ENCODE peak calls at places on chromosomes 13 and 19, in nine cellular contexts. I, A, L, V, N, W, G, Q and S are unnamed samples.

GRCh38 chr19:4390017-4390861 is 10.1 kb downstream of the SH3GL1 start:
- ATAC-seq in A (no peak), G (no peak), W (no peak), V (peak; percentile 64), L (peak; percentile 39), I (peak; percentile 63), Q (peak; percentile 40), N (peak; percentile 40), S (no peak)

GRCh38 chr19:50894478-50895356 is 16.5 kb downstream of the KLK4 start:
- ATAC-seq in I (no peak), N (no peak), A (no peak), Q (no peak), L (no peak), W (no peak), G (no peak), V (no peak), S (no peak)

GRCh38 chr13:92224825-92225224 is 826.4 kb downstream of the GPC5 start:
- ATAC-seq in A (no peak), I (no peak), G (no peak), V (no peak), L (no peak), N (no peak), W (no peak), Q (no peak), S (no peak)

GRCh38 chr19:17775991-17776803 is 18.7 kb upstream of the B3GNT3 start:
- ATAC-seq in N (no peak), G (no peak), Q (no peak), L (no peak), A (peak; percentile 86), V (peak; percentile 69), I (peak; percentile 5), W (peak; percentile 80), S (peak; percentile 93)

GRCh38 chr13:111409413-111409812 is 89.0 kb downstream of the TEX29 start:
- ATAC-seq in N (no peak), W (no peak), V (no peak), G (no peak), I (no peak), L (no peak), A (no peak), Q (no peak), S (no peak)

GRCh38 chr13:47110833-47111240 is 214.0 kb upstream of the HTR2A start:
- ATAC-seq in A (no peak), W (no peak), V (no peak), I (no peak), G (no peak), N (no peak), Q (no peak), L (no peak), S (peak; percentile 43)

GRCh38 chr19:15212682-15213081 is 11.9 kb upstream of the NOTCH3 start:
- ATAC-seq in Q (no peak), G (no peak), I (no peak), V (peak; percentile 41), N (peak; percentile 44), L (no peak), W (no peak), A (no peak), S (no peak)

GRCh38 chr19:16682539-16682938 is 21.6 kb downstream of the TMEM38A start:
- ATAC-seq in W (no peak), L (no peak), Q (no peak), V (no peak), N (no peak), A (no peak), I (no peak), G (no peak), S (no peak)

GRCh38 chr13:113186061-113186900 is 22.2 kb downstream of the PCID2 start:
- ATAC-seq in A (peak; percentile 98), G (peak; percentile 45), V (peak; percentile 31), L (no peak), Q (no peak), W (peak; percentile 55), I (no peak), N (no peak), S (no peak)

GRCh38 chr13:113000575-113000974 is 31.6 kb downstream of the MCF2L start:
- ATAC-seq in I (peak; percentile 13), N (no peak), L (no peak), W (no peak), V (no peak), A (no peak), G (no peak), Q (no peak), S (no peak)

GRCh38 chr13:102318233-102318632 is 83.6 kb downstream of the FGF14 start:
- ATAC-seq in N (no peak), I (peak; percentile 11), A (no peak), Q (peak; percentile 27), W (no peak), L (peak; percentile 45), V (no peak), G (no peak), S (no peak)

GRCh38 chr19:14337510-14337909 is 43.7 kb upstream of the ADGRE5 start:
- ATAC-seq in V (peak; percentile 68), I (no peak), G (peak; percentile 58), L (no peak), W (peak; percentile 65), Q (no peak), A (peak; percentile 65), N (no peak), S (no peak)

GRCh38 chr19:2327773-2328400 is 499 bp downstream of the LSM7 start:
- ATAC-seq in N (peak; percentile 32), Q (no peak), A (peak; percentile 72), G (peak; percentile 73), I (peak; percentile 38), V (peak; percentile 71), W (peak; percentile 69), L (peak; percentile 25), S (peak; percentile 59)

GRCh38 chr13:98965325-98965724 is 12.5 kb downstream of the DOCK9 start:
- ATAC-seq in W (no peak), L (no peak), Q (no peak), I (no peak), N (no peak), G (no peak), V (no peak), A (no peak), S (no peak)

GRCh38 chr13:59352600-59352999 is 811.1 kb downstream of the DIAPH3 start:
- ATAC-seq in L (no peak), W (no peak), I (no peak), Q (no peak), V (no peak), A (no peak), N (no peak), G (no peak), S (no peak)

GRCh38 chr13:49927755-49928154 is 8.4 kb downstream of the SPRYD7 start:
- ATAC-seq in V (no peak), A (no peak), Q (no peak), I (no peak), L (no peak), N (no peak), G (no peak), W (no peak), S (no peak)

GRCh38 chr13:53064721-53065120 is 36.1 kb downstream of the OLFM4 start:
- ATAC-seq in W (no peak), G (no peak), A (no peak), I (peak; percentile 71), V (no peak), L (peak; percentile 90), N (no peak), Q (no peak), S (no peak)

GRCh38 chr13:72290962-72291681 is 424.1 kb upstream of the DACH1 start:
- ATAC-seq in I (no peak), Q (no peak), N (no peak), V (no peak), G (no peak), L (no peak), A (no peak), W (no peak), S (no peak)

GRCh38 chr13:76687467-76687866 is 198.7 kb downstream of the KCTD12 start:
- ATAC-seq in N (peak; percentile 61), W (no peak), L (no peak), V (no peak), Q (no peak), I (peak; percentile 13), G (no peak), A (no peak), S (no peak)

GRCh38 chr19:15498910-15499309 is 9.4 kb upstream of the CYP4F22 start:
- ATAC-seq in W (no peak), V (no peak), N (peak; percentile 91), A (no peak), Q (no peak), L (no peak), G (no peak), I (no peak), S (no peak)

GRCh38 chr13:74021507-74021906 is 112.7 kb downstream of the KLF12 start:
- ATAC-seq in N (peak; percentile 31), V (no peak), A (no peak), Q (no peak), I (no peak), W (no peak), G (no peak), L (no peak), S (no peak)

GRCh38 chr19:5016781-5017180 is 47.9 kb downstream of the KDM4B start:
- ATAC-seq in Q (no peak), L (no peak), N (no peak), V (no peak), G (no peak), W (no peak), I (no peak), A (no peak), S (no peak)

GRCh38 chr19:16896098-16896912 is 7.5 kb downstream of the F2RL3 start:
- ATAC-seq in I (peak; percentile 0), G (peak; percentile 7), V (no peak), W (peak; percentile 10), L (no peak), Q (peak; percentile 2), A (no peak), N (no peak), S (peak; percentile 0)

GRCh38 chr13:92827503-92827902 is 399.1 kb upstream of the GPC6 start:
- ATAC-seq in N (no peak), V (no peak), A (no peak), G (no peak), I (no peak), W (no peak), L (no peak), Q (no peak), S (no peak)

GRCh38 chr19:1668339-1669123 is 16.1 kb upstream of the TCF3 start:
- ATAC-seq in G (peak; percentile 17), A (peak; percentile 67), Q (peak; percentile 30), N (no peak), V (peak; percentile 5), L (peak; percentile 31), W (peak; percentile 68), I (no peak), S (peak; percentile 85)

GRCh38 chr13:45702088-45702487 is at the start of gene CBY2:
- ATAC-seq in Q (no peak), W (no peak), L (no peak), V (no peak), G (no peak), N (no peak), A (peak; percentile 3), I (no peak), S (no peak)

GRCh38 chr19:8158411-8159074 is 9.2 kb upstream of the FBN3 start:
- ATAC-seq in V (peak; percentile 84), N (peak; percentile 95), A (peak; percentile 89), Q (peak; percentile 70), I (peak; percentile 67), W (peak; percentile 69), G (peak; percentile 72), L (peak; percentile 76), S (peak; percentile 76)

GRCh38 chr13:91647361-91647970 is 249.0 kb downstream of the GPC5 start:
- ATAC-seq in V (peak; percentile 53), Q (no peak), A (peak; percentile 79), I (peak; percentile 91), L (peak; percentile 93), N (no peak), W (no peak), G (no peak), S (no peak)

GRCh38 chr19:5714819-5715218 is 5.1 kb downstream of the LONP1 start:
- ATAC-seq in I (peak; percentile 16), Q (no peak), V (no peak), A (no peak), W (no peak), G (no peak), L (no peak), N (no peak), S (no peak)

GRCh38 chr13:33349314-33349995 is 63.9 kb upstream of the STARD13 start:
- ATAC-seq in V (peak; percentile 26), W (no peak), G (no peak), N (peak; percentile 8), I (peak; percentile 28), L (peak; percentile 31), A (no peak), Q (no peak), S (no peak)

GRCh38 chr19:39858541-39858940 is 12.4 kb upstream of the FBL start:
- ATAC-seq in G (peak; percentile 99), L (peak; percentile 94), Q (no peak), N (no peak), I (no peak), A (no peak), V (peak; percentile 97), W (no peak), S (no peak)